ENCODE peak calls at places on chromosomes 2 and 18, in ten cellular contexts. One of them, this sample, is unnamed.

GRCh38 chr18:46385124-46385523 is 271.9 kb downstream of the LOXHD1 start:
- DNase-seq in tibial nerve: no peak
- DNase-seq in neural crest cell: no peak
- DNase-seq in GM13976: no peak
- DNase-seq in nephron progenitor cell: no peak
- DNase-seq in GM12865: no peak
- DNase-seq in heart left ventricle: no peak
- DNase-seq in AG04450: no peak
- DNase-seq in right lobe of liver: no peak
- DNase-seq in astrocyte of the spinal cord: no peak
- DNase-seq in this sample: no peak

GRCh38 chr2:328761-329160 is 40.9 kb upstream of the ALKAL2 start:
- DNase-seq in tibial nerve: no peak
- DNase-seq in neural crest cell: no peak
- DNase-seq in GM13976: no peak
- DNase-seq in nephron progenitor cell: no peak
- DNase-seq in GM12865: no peak
- DNase-seq in heart left ventricle: no peak
- DNase-seq in AG04450: no peak
- DNase-seq in right lobe of liver: no peak
- DNase-seq in astrocyte of the spinal cord: peak; percentile 70
- DNase-seq in this sample: no peak

GRCh38 chr2:58862234-58862633 is 621.1 kb upstream of the FANCL start:
- DNase-seq in tibial nerve: no peak
- DNase-seq in neural crest cell: no peak
- DNase-seq in GM13976: no peak
- DNase-seq in nephron progenitor cell: no peak
- DNase-seq in GM12865: peak; percentile 51
- DNase-seq in heart left ventricle: no peak
- DNase-seq in AG04450: no peak
- DNase-seq in right lobe of liver: no peak
- DNase-seq in astrocyte of the spinal cord: no peak
- DNase-seq in this sample: no peak

GRCh38 chr2:23622966-23623665 is 238.1 kb downstream of the KLHL29 start:
- DNase-seq in tibial nerve: no peak
- DNase-seq in neural crest cell: no peak
- DNase-seq in GM13976: no peak
- DNase-seq in nephron progenitor cell: no peak
- DNase-seq in GM12865: no peak
- DNase-seq in heart left ventricle: peak; percentile 20
- DNase-seq in AG04450: no peak
- DNase-seq in right lobe of liver: no peak
- DNase-seq in astrocyte of the spinal cord: no peak
- DNase-seq in this sample: no peak

GRCh38 chr2:164691346-164691887 is 70.1 kb upstream of the GRB14 start:
- DNase-seq in tibial nerve: no peak
- DNase-seq in neural crest cell: no peak
- DNase-seq in GM13976: no peak
- DNase-seq in nephron progenitor cell: no peak
- DNase-seq in GM12865: no peak
- DNase-seq in heart left ventricle: no peak
- DNase-seq in AG04450: no peak
- DNase-seq in right lobe of liver: no peak
- DNase-seq in astrocyte of the spinal cord: no peak
- DNase-seq in this sample: no peak

GRCh38 chr2:170229125-170229524 is 51.2 kb downstream of the MYO3B start:
- DNase-seq in tibial nerve: no peak
- DNase-seq in neural crest cell: no peak
- DNase-seq in GM13976: no peak
- DNase-seq in nephron progenitor cell: no peak
- DNase-seq in GM12865: no peak
- DNase-seq in heart left ventricle: no peak
- DNase-seq in AG04450: no peak
- DNase-seq in right lobe of liver: no peak
- DNase-seq in astrocyte of the spinal cord: no peak
- DNase-seq in this sample: no peak

GRCh38 chr2:98280376-98281102 is 65.7 kb upstream of the CNGA3 start:
- DNase-seq in tibial nerve: no peak
- DNase-seq in neural crest cell: no peak
- DNase-seq in GM13976: no peak
- DNase-seq in nephron progenitor cell: peak; percentile 63
- DNase-seq in GM12865: no peak
- DNase-seq in heart left ventricle: no peak
- DNase-seq in AG04450: no peak
- DNase-seq in right lobe of liver: peak; percentile 36
- DNase-seq in astrocyte of the spinal cord: no peak
- DNase-seq in this sample: no peak

GRCh38 chr2:84314901-84315330 is 144.2 kb downstream of the SUCLG1 start:
- DNase-seq in tibial nerve: peak; percentile 36
- DNase-seq in neural crest cell: peak; percentile 94
- DNase-seq in GM13976: peak; percentile 51
- DNase-seq in nephron progenitor cell: peak; percentile 92
- DNase-seq in GM12865: peak; percentile 77
- DNase-seq in heart left ventricle: peak; percentile 78
- DNase-seq in AG04450: peak; percentile 45
- DNase-seq in right lobe of liver: peak; percentile 86
- DNase-seq in astrocyte of the spinal cord: peak; percentile 67
- DNase-seq in this sample: peak; percentile 75

GRCh38 chr18:31420524-31420923 is 27.0 kb upstream of the DSG3 start:
- DNase-seq in tibial nerve: no peak
- DNase-seq in neural crest cell: no peak
- DNase-seq in GM13976: no peak
- DNase-seq in nephron progenitor cell: no peak
- DNase-seq in GM12865: no peak
- DNase-seq in heart left ventricle: no peak
- DNase-seq in AG04450: no peak
- DNase-seq in right lobe of liver: no peak
- DNase-seq in astrocyte of the spinal cord: no peak
- DNase-seq in this sample: no peak

GRCh38 chr2:157480182-157480961 is 36.5 kb upstream of the CYTIP start:
- DNase-seq in tibial nerve: peak; percentile 19
- DNase-seq in neural crest cell: no peak
- DNase-seq in GM13976: peak; percentile 30
- DNase-seq in nephron progenitor cell: no peak
- DNase-seq in GM12865: peak; percentile 89
- DNase-seq in heart left ventricle: peak; percentile 75
- DNase-seq in AG04450: no peak
- DNase-seq in right lobe of liver: peak; percentile 66
- DNase-seq in astrocyte of the spinal cord: no peak
- DNase-seq in this sample: no peak

GRCh38 chr2:217466104-217466503 is 536.7 kb downstream of the TNS1 start:
- DNase-seq in tibial nerve: no peak
- DNase-seq in neural crest cell: no peak
- DNase-seq in GM13976: no peak
- DNase-seq in nephron progenitor cell: no peak
- DNase-seq in GM12865: no peak
- DNase-seq in heart left ventricle: no peak
- DNase-seq in AG04450: no peak
- DNase-seq in right lobe of liver: no peak
- DNase-seq in astrocyte of the spinal cord: no peak
- DNase-seq in this sample: no peak

GRCh38 chr2:120444691-120445240 is 98.8 kb downstream of the INHBB start:
- DNase-seq in tibial nerve: no peak
- DNase-seq in neural crest cell: no peak
- DNase-seq in GM13976: no peak
- DNase-seq in nephron progenitor cell: no peak
- DNase-seq in GM12865: no peak
- DNase-seq in heart left ventricle: no peak
- DNase-seq in AG04450: no peak
- DNase-seq in right lobe of liver: no peak
- DNase-seq in astrocyte of the spinal cord: no peak
- DNase-seq in this sample: no peak

GRCh38 chr2:70703900-70704549 is 64.0 kb downstream of the ADD2 start:
- DNase-seq in tibial nerve: no peak
- DNase-seq in neural crest cell: no peak
- DNase-seq in GM13976: no peak
- DNase-seq in nephron progenitor cell: no peak
- DNase-seq in GM12865: no peak
- DNase-seq in heart left ventricle: no peak
- DNase-seq in AG04450: no peak
- DNase-seq in right lobe of liver: no peak
- DNase-seq in astrocyte of the spinal cord: no peak
- DNase-seq in this sample: no peak

GRCh38 chr18:9971313-9971920 is 57.6 kb downstream of the VAPA start:
- DNase-seq in tibial nerve: peak; percentile 78
- DNase-seq in neural crest cell: peak; percentile 88
- DNase-seq in GM13976: peak; percentile 78
- DNase-seq in nephron progenitor cell: peak; percentile 77
- DNase-seq in GM12865: peak; percentile 81
- DNase-seq in heart left ventricle: no peak
- DNase-seq in AG04450: peak; percentile 42
- DNase-seq in right lobe of liver: no peak
- DNase-seq in astrocyte of the spinal cord: peak; percentile 87
- DNase-seq in this sample: peak; percentile 75

GRCh38 chr2:226838758-226839555 is 3.1 kb downstream of the RHBDD1 start:
- DNase-seq in tibial nerve: no peak
- DNase-seq in neural crest cell: no peak
- DNase-seq in GM13976: no peak
- DNase-seq in nephron progenitor cell: no peak
- DNase-seq in GM12865: peak; percentile 46
- DNase-seq in heart left ventricle: no peak
- DNase-seq in AG04450: no peak
- DNase-seq in right lobe of liver: no peak
- DNase-seq in astrocyte of the spinal cord: no peak
- DNase-seq in this sample: no peak

GRCh38 chr18:59498687-59499086 is 139.6 kb upstream of the LMAN1 start:
- DNase-seq in tibial nerve: no peak
- DNase-seq in neural crest cell: no peak
- DNase-seq in GM13976: no peak
- DNase-seq in nephron progenitor cell: no peak
- DNase-seq in GM12865: no peak
- DNase-seq in heart left ventricle: no peak
- DNase-seq in AG04450: no peak
- DNase-seq in right lobe of liver: no peak
- DNase-seq in astrocyte of the spinal cord: no peak
- DNase-seq in this sample: no peak
- TF ChIP-seq CTCF in tibial nerve: no peak
- TF ChIP-seq CTCF in neural crest cell: no peak
- TF ChIP-seq CTCF in GM13976: no peak
- TF ChIP-seq CTCF in nephron progenitor cell: no peak
- TF ChIP-seq CTCF in GM12865: no peak
- TF ChIP-seq CTCF in heart left ventricle: no peak
- TF ChIP-seq CTCF in AG04450: no peak
- TF ChIP-seq CTCF in right lobe of liver: no peak
- TF ChIP-seq CTCF in astrocyte of the spinal cord: no peak
- TF ChIP-seq CTCF in this sample: no peak

DNA sequence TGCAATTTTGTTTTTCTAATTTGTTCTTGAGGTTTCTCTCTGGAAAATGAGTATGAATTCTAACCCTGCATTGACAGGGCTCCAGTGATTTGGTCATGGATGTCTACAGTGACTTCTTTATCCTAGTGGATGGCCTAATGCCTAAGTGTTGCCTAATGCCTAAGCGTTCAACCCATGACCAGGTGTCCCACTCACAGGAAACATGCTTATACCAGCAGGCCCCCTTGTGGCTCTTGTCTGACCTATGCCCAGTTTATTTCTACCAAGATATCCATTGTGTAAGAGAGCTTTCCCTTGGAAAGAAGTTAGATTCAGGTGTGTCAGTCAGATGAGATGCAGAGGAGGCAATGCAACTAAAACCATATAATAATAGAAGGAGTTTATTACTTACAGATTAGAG is 77.8 kb upstream of the HNMT start:
- DNase-seq in tibial nerve: no peak
- DNase-seq in neural crest cell: no peak
- DNase-seq in GM13976: no peak
- DNase-seq in nephron progenitor cell: no peak
- DNase-seq in GM12865: no peak
- DNase-seq in heart left ventricle: no peak
- DNase-seq in AG04450: no peak
- DNase-seq in right lobe of liver: no peak
- DNase-seq in astrocyte of the spinal cord: no peak
- DNase-seq in this sample: no peak
- TF ChIP-seq CTCF in tibial nerve: no peak
- TF ChIP-seq CTCF in neural crest cell: peak; percentile 37
- TF ChIP-seq CTCF in GM13976: no peak
- TF ChIP-seq CTCF in nephron progenitor cell: no peak
- TF ChIP-seq CTCF in GM12865: no peak
- TF ChIP-seq CTCF in heart left ventricle: no peak
- TF ChIP-seq CTCF in AG04450: no peak
- TF ChIP-seq CTCF in right lobe of liver: no peak
- TF ChIP-seq CTCF in astrocyte of the spinal cord: no peak
- TF ChIP-seq CTCF in this sample: no peak

DNA sequence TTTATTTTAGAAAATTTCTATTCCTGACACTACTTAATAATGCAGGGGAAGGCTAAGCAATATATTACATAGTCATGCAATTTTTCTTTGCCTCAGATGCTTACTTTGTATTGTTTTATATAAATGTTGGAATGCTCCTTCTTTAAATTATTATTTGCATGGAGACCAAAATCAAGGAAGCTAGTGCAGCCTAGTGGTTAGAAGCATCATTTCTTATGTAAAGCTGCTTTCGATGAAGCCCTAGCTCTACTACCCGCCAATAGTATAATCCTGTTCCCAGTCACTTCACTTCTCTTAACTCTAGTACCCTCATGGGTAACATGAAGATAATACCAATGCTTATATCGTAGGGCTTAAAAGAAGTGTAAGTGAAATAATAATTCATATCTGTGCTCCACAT is 198.9 kb downstream of the LRATD1 start:
- DNase-seq in tibial nerve: no peak
- DNase-seq in neural crest cell: no peak
- DNase-seq in GM13976: no peak
- DNase-seq in nephron progenitor cell: no peak
- DNase-seq in GM12865: no peak
- DNase-seq in heart left ventricle: no peak
- DNase-seq in AG04450: no peak
- DNase-seq in right lobe of liver: no peak
- DNase-seq in astrocyte of the spinal cord: no peak
- DNase-seq in this sample: no peak
- TF ChIP-seq CTCF in tibial nerve: no peak
- TF ChIP-seq CTCF in neural crest cell: no peak
- TF ChIP-seq CTCF in GM13976: no peak
- TF ChIP-seq CTCF in nephron progenitor cell: no peak
- TF ChIP-seq CTCF in GM12865: no peak
- TF ChIP-seq CTCF in heart left ventricle: no peak
- TF ChIP-seq CTCF in AG04450: peak; percentile 42
- TF ChIP-seq CTCF in right lobe of liver: peak; percentile 14
- TF ChIP-seq CTCF in astrocyte of the spinal cord: peak; percentile 5
- TF ChIP-seq CTCF in this sample: no peak

DNA sequence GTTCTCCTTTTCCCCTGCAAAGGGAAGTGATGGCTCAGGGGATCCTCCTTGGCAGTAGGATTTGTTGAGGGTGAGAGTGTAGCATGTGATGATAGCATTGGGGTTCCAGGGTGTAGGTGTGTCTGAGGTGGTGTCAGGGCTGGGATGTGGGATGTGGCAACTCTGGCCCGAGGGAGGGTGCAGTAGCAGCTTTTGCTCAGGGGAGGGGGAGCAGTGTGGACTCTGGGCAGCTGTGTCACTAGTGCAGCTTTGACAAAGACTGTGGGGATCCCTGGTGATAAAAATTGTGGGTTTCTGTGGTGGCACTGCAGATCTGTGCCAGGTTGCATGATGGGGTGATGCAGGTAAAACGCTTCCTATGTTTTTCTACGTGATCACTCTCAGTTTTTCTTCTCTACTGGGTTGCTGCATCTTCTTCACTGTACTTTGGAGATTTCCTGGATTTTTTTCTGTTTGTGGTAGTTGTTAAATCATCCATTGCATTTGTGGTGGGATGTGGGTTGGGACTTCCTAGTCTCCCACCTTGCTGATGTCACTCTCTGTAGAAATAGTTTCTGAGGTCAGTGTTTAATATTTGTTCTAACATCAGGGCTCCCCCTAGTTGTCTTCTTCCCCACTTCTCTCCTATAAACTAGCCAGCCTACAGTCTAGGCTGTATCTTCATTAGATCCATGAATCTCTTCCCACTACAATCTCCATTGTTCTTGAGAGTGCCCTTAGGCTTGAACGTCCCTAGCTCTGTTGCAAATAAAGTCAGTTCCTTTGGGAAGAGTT is 107.1 kb downstream of the ACTR3 start:
- DNase-seq in tibial nerve: no peak
- DNase-seq in neural crest cell: no peak
- DNase-seq in GM13976: no peak
- DNase-seq in nephron progenitor cell: no peak
- DNase-seq in GM12865: no peak
- DNase-seq in heart left ventricle: no peak
- DNase-seq in AG04450: no peak
- DNase-seq in right lobe of liver: no peak
- DNase-seq in astrocyte of the spinal cord: no peak
- DNase-seq in this sample: no peak
- TF ChIP-seq CTCF in tibial nerve: no peak
- TF ChIP-seq CTCF in neural crest cell: no peak
- TF ChIP-seq CTCF in GM13976: peak; percentile 16
- TF ChIP-seq CTCF in nephron progenitor cell: no peak
- TF ChIP-seq CTCF in GM12865: no peak
- TF ChIP-seq CTCF in heart left ventricle: no peak
- TF ChIP-seq CTCF in AG04450: no peak
- TF ChIP-seq CTCF in right lobe of liver: no peak
- TF ChIP-seq CTCF in astrocyte of the spinal cord: no peak
- TF ChIP-seq CTCF in this sample: no peak

This sample was measured in omental fat pad.